ENCODE peak calls at places on chromosomes 6 and 20, in eight cellular contexts. One of them, this sample, is unnamed.

GRCh38 chr6:18242062-18242851 is 22.1 kb downstream of the DEK start:
- DNase-seq in cardiac fibroblast: peak; percentile 70
- DNase-seq in cardiac muscle cell: no peak
- DNase-seq in Panc1: no peak
- DNase-seq in AG04450: peak; percentile 56
- DNase-seq in psoas muscle: no peak
- DNase-seq in endodermal cell: no peak
- DNase-seq in heart right ventricle: no peak
- DNase-seq in this sample: peak; percentile 31

GRCh38 chr6:33410711-33411631 is at the start of gene PHF1:
- DNase-seq in cardiac fibroblast: peak; percentile 91
- DNase-seq in cardiac muscle cell: peak; percentile 67
- DNase-seq in Panc1: no peak
- DNase-seq in AG04450: peak; percentile 51
- DNase-seq in psoas muscle: peak; percentile 82
- DNase-seq in endodermal cell: no peak
- DNase-seq in heart right ventricle: peak; percentile 83
- DNase-seq in this sample: no peak

GRCh38 chr20:46566125-46566524 is 15.7 kb upstream of the OCSTAMP start:
- DNase-seq in cardiac fibroblast: no peak
- DNase-seq in cardiac muscle cell: no peak
- DNase-seq in Panc1: no peak
- DNase-seq in AG04450: no peak
- DNase-seq in psoas muscle: no peak
- DNase-seq in endodermal cell: no peak
- DNase-seq in heart right ventricle: no peak
- DNase-seq in this sample: no peak

GRCh38 chr6:131216277-131216676 is 81.0 kb downstream of the AKAP7 start:
- DNase-seq in cardiac fibroblast: peak; percentile 40
- DNase-seq in cardiac muscle cell: no peak
- DNase-seq in Panc1: no peak
- DNase-seq in AG04450: no peak
- DNase-seq in psoas muscle: no peak
- DNase-seq in endodermal cell: no peak
- DNase-seq in heart right ventricle: no peak
- DNase-seq in this sample: no peak

GRCh38 chr6:106360989-106361430 is 493 bp downstream of the CRYBG1 start:
- DNase-seq in cardiac fibroblast: no peak
- DNase-seq in cardiac muscle cell: peak; percentile 17
- DNase-seq in Panc1: no peak
- DNase-seq in AG04450: no peak
- DNase-seq in psoas muscle: peak; percentile 12
- DNase-seq in endodermal cell: peak; percentile 81
- DNase-seq in heart right ventricle: no peak
- DNase-seq in this sample: no peak

GRCh38 chr20:6919792-6920468 is 152.4 kb downstream of the BMP2 start:
- DNase-seq in cardiac fibroblast: no peak
- DNase-seq in cardiac muscle cell: no peak
- DNase-seq in Panc1: no peak
- DNase-seq in AG04450: no peak
- DNase-seq in psoas muscle: no peak
- DNase-seq in endodermal cell: no peak
- DNase-seq in heart right ventricle: no peak
- DNase-seq in this sample: no peak

GRCh38 chr6:7938562-7939185 is 28.1 kb upstream of the TXNDC5 start:
- DNase-seq in cardiac fibroblast: no peak
- DNase-seq in cardiac muscle cell: no peak
- DNase-seq in Panc1: no peak
- DNase-seq in AG04450: no peak
- DNase-seq in psoas muscle: no peak
- DNase-seq in endodermal cell: no peak
- DNase-seq in heart right ventricle: no peak
- DNase-seq in this sample: no peak

GRCh38 chr6:56529594-56530191 is 113.0 kb downstream of the DST start:
- DNase-seq in cardiac fibroblast: no peak
- DNase-seq in cardiac muscle cell: no peak
- DNase-seq in Panc1: no peak
- DNase-seq in AG04450: no peak
- DNase-seq in psoas muscle: no peak
- DNase-seq in endodermal cell: no peak
- DNase-seq in heart right ventricle: no peak
- DNase-seq in this sample: no peak

GRCh38 chr6:26234421-26235239 is 130.4 kb upstream of the BTN3A2 start:
- DNase-seq in cardiac fibroblast: peak; percentile 91
- DNase-seq in cardiac muscle cell: peak; percentile 78
- DNase-seq in Panc1: no peak
- DNase-seq in AG04450: no peak
- DNase-seq in psoas muscle: no peak
- DNase-seq in endodermal cell: peak; percentile 87
- DNase-seq in heart right ventricle: peak; percentile 54
- DNase-seq in this sample: no peak

GRCh38 chr20:18985551-18985950 is 172.0 kb downstream of the SCP2D1 start:
- DNase-seq in cardiac fibroblast: no peak
- DNase-seq in cardiac muscle cell: no peak
- DNase-seq in Panc1: no peak
- DNase-seq in AG04450: no peak
- DNase-seq in psoas muscle: no peak
- DNase-seq in endodermal cell: no peak
- DNase-seq in heart right ventricle: no peak
- DNase-seq in this sample: no peak

GRCh38 chr20:32672982-32673727 is 586 bp downstream of the C20orf203 start:
- DNase-seq in cardiac fibroblast: no peak
- DNase-seq in cardiac muscle cell: no peak
- DNase-seq in Panc1: no peak
- DNase-seq in AG04450: no peak
- DNase-seq in psoas muscle: no peak
- DNase-seq in endodermal cell: peak; percentile 73
- DNase-seq in heart right ventricle: no peak
- DNase-seq in this sample: no peak

GRCh38 chr6:20432692-20433091 is 31.0 kb downstream of the E2F3 start:
- DNase-seq in cardiac fibroblast: no peak
- DNase-seq in cardiac muscle cell: no peak
- DNase-seq in Panc1: no peak
- DNase-seq in AG04450: no peak
- DNase-seq in psoas muscle: no peak
- DNase-seq in endodermal cell: no peak
- DNase-seq in heart right ventricle: no peak
- DNase-seq in this sample: no peak

GRCh38 chr20:44733341-44734069 is 12.2 kb upstream of the KCNK15 start:
- DNase-seq in cardiac fibroblast: peak; percentile 83
- DNase-seq in cardiac muscle cell: peak; percentile 75
- DNase-seq in Panc1: peak; percentile 83
- DNase-seq in AG04450: no peak
- DNase-seq in psoas muscle: peak; percentile 66
- DNase-seq in endodermal cell: peak; percentile 92
- DNase-seq in heart right ventricle: peak; percentile 69
- DNase-seq in this sample: no peak

GRCh38 chr20:34311118-34312023 is 8.2 kb upstream of the AHCY start:
- DNase-seq in cardiac fibroblast: no peak
- DNase-seq in cardiac muscle cell: peak; percentile 16
- DNase-seq in Panc1: no peak
- DNase-seq in AG04450: no peak
- DNase-seq in psoas muscle: no peak
- DNase-seq in endodermal cell: peak; percentile 94
- DNase-seq in heart right ventricle: no peak
- DNase-seq in this sample: no peak
- H3K4me3 ChIP-seq in cardiac fibroblast: no peak overlapping the region
- H3K4me3 ChIP-seq in cardiac muscle cell: peak overlapping the region; percentile 11
- H3K4me3 ChIP-seq in Panc1: peak overlapping the region; percentile 20
- H3K4me3 ChIP-seq in AG04450: no peak overlapping the region
- H3K4me3 ChIP-seq in psoas muscle: peak overlapping the region; percentile 1
- H3K4me3 ChIP-seq in endodermal cell: peak overlapping the region; percentile 60
- H3K4me3 ChIP-seq in heart right ventricle: peak overlapping the region; percentile 18
- H3K4me3 ChIP-seq in this sample: no peak overlapping the region

GRCh38 chr20:60453847-60454246 is 495.6 kb downstream of the CDH26 start:
- DNase-seq in cardiac fibroblast: no peak
- DNase-seq in cardiac muscle cell: peak; percentile 34
- DNase-seq in Panc1: no peak
- DNase-seq in AG04450: no peak
- DNase-seq in psoas muscle: no peak
- DNase-seq in endodermal cell: peak; percentile 82
- DNase-seq in heart right ventricle: no peak
- DNase-seq in this sample: no peak
- TF ChIP-seq CTCF in cardiac fibroblast: no peak
- TF ChIP-seq CTCF in cardiac muscle cell: no peak
- TF ChIP-seq CTCF in Panc1: peak; percentile 8
- TF ChIP-seq CTCF in AG04450: peak; percentile 22
- TF ChIP-seq CTCF in psoas muscle: no peak
- TF ChIP-seq CTCF in endodermal cell: peak; percentile 74
- TF ChIP-seq CTCF in heart right ventricle: no peak
- TF ChIP-seq CTCF in this sample: peak; percentile 19

DNA sequence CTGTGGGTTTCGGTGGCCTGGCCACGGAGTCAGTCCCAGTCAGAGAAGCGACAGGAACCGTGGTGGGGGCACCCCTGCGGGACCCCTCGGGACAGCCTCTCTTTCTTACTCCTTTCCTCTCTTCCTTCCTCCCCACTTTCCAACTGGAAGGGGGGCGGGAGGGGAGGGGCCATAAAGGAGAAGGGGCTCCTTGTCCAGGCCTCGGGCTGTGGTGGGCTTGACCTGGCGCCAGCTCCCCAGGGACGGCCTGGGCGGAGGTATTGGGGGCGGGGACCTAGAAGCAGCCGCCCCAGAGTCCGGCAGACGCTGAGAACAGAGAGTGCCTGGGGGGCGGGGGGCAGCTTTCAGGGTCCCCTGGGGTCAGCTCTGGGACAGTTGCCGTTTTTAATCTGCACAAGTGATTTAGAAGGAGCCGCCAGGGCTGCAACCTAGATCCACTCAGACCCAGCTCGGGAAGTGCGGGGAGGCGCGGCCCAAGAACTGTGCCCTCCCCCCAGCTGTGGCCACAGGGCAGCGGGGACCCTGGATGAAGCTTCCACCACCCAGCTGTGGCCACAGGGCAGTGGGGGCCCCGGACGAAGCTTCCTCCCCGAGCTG is 6.4 kb upstream of the ABHD16B start:
- DNase-seq in cardiac fibroblast: no peak
- DNase-seq in cardiac muscle cell: peak; percentile 63
- DNase-seq in Panc1: no peak
- DNase-seq in AG04450: no peak
- DNase-seq in psoas muscle: no peak
- DNase-seq in endodermal cell: peak; percentile 65
- DNase-seq in heart right ventricle: peak; percentile 74
- DNase-seq in this sample: no peak
- H3K4me3 ChIP-seq in cardiac fibroblast: no peak overlapping the region
- H3K4me3 ChIP-seq in cardiac muscle cell: no peak overlapping the region
- H3K4me3 ChIP-seq in Panc1: peak overlapping the region; percentile 14
- H3K4me3 ChIP-seq in AG04450: no peak overlapping the region
- H3K4me3 ChIP-seq in psoas muscle: peak overlapping the region; percentile 16
- H3K4me3 ChIP-seq in endodermal cell: no peak overlapping the region
- H3K4me3 ChIP-seq in heart right ventricle: peak overlapping the region; percentile 37
- H3K4me3 ChIP-seq in this sample: no peak overlapping the region

DNA sequence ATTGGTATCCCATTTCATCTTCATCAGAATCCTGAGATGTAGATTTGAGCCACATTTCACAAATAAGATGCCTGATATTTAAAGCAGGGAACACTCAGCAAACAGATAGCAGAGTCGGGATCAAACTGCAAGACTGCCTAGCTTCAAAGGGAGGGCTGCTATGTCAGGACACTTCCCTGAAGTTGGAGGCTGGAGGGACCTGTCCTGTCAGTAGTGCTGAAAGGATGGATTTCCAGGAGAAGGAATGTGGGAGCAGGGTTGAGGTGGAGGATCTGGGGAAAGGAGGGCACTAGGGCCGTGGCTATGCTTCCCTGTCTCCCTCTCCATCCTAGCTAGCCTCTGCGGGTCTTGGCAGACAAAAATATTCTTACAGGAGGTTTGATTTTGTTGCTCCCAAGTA is 32.2 kb downstream of the COX4I2 start:
- DNase-seq in cardiac fibroblast: no peak
- DNase-seq in cardiac muscle cell: peak; percentile 47
- DNase-seq in Panc1: no peak
- DNase-seq in AG04450: no peak
- DNase-seq in psoas muscle: no peak
- DNase-seq in endodermal cell: no peak
- DNase-seq in heart right ventricle: no peak
- DNase-seq in this sample: no peak
- TF ChIP-seq CTCF in cardiac fibroblast: no peak
- TF ChIP-seq CTCF in cardiac muscle cell: no peak
- TF ChIP-seq CTCF in Panc1: no peak
- TF ChIP-seq CTCF in AG04450: no peak
- TF ChIP-seq CTCF in psoas muscle: no peak
- TF ChIP-seq CTCF in endodermal cell: no peak
- TF ChIP-seq CTCF in heart right ventricle: no peak
- TF ChIP-seq CTCF in this sample: no peak

DNA sequence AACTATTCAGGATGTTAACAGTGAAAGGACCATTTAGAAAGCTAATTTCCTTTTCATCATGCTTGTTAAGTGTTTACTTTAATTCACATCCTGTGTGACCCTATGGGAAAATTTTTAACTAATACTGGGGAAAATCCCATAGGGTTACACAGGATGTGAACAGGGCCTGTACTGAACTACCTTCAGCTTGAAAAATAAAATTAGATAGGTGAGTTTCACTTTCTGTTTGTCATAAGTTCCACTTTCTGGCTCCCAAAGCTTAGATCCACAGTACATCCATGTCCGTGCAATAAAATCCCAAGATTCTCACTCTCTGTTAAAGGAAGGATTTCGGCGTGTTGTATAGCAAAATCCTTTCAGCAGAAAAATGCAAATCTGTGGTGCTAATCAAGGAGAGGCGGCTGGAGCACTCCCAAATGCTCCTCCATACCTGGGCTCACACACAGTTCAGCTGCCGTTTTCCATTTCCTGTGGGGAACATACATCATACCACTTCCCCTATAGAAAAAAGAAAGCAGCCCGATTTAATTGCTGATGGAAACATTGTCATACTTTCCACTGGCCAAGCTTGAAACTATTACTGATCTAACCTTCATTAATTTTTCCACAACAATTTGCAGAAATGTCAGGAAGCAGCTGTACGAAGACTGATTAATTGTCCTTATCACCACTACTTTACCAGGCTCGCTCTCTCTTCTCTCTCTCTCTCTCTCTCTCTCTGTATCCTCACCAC is 125.2 kb downstream of the HIVEP2 start:
- DNase-seq in cardiac fibroblast: peak; percentile 42
- DNase-seq in cardiac muscle cell: no peak
- DNase-seq in Panc1: no peak
- DNase-seq in AG04450: no peak
- DNase-seq in psoas muscle: no peak
- DNase-seq in endodermal cell: no peak
- DNase-seq in heart right ventricle: no peak
- DNase-seq in this sample: no peak
- H3K4me3 ChIP-seq in cardiac fibroblast: peak overlapping the region; percentile 17
- H3K4me3 ChIP-seq in cardiac muscle cell: no peak overlapping the region
- H3K4me3 ChIP-seq in Panc1: peak overlapping the region; percentile 39
- H3K4me3 ChIP-seq in AG04450: peak overlapping the region; percentile 2
- H3K4me3 ChIP-seq in psoas muscle: peak overlapping the region; percentile 54
- H3K4me3 ChIP-seq in endodermal cell: no peak overlapping the region
- H3K4me3 ChIP-seq in heart right ventricle: peak overlapping the region; percentile 49
- H3K4me3 ChIP-seq in this sample: peak overlapping the region; percentile 24

GRCh38 chr6:53070808-53071207 is 5.6 kb downstream of the FBXO9 start:
- DNase-seq in cardiac fibroblast: peak; percentile 8
- DNase-seq in cardiac muscle cell: peak; percentile 30
- DNase-seq in Panc1: no peak
- DNase-seq in AG04450: no peak
- DNase-seq in psoas muscle: no peak
- DNase-seq in endodermal cell: no peak
- DNase-seq in heart right ventricle: no peak
- DNase-seq in this sample: no peak
- TF ChIP-seq CTCF in cardiac fibroblast: no peak
- TF ChIP-seq CTCF in cardiac muscle cell: peak; percentile 7
- TF ChIP-seq CTCF in Panc1: no peak
- TF ChIP-seq CTCF in AG04450: peak; percentile 9
- TF ChIP-seq CTCF in psoas muscle: no peak
- TF ChIP-seq CTCF in endodermal cell: no peak
- TF ChIP-seq CTCF in heart right ventricle: no peak
- TF ChIP-seq CTCF in this sample: no peak

GRCh38 chr6:25177629-25178028 is 101.5 kb upstream of the CARMIL1 start:
- DNase-seq in cardiac fibroblast: no peak
- DNase-seq in cardiac muscle cell: no peak
- DNase-seq in Panc1: no peak
- DNase-seq in AG04450: no peak
- DNase-seq in psoas muscle: no peak
- DNase-seq in endodermal cell: no peak
- DNase-seq in heart right ventricle: no peak
- DNase-seq in this sample: no peak
- H3K4me3 ChIP-seq in cardiac fibroblast: no peak overlapping the region
- H3K4me3 ChIP-seq in cardiac muscle cell: no peak overlapping the region
- H3K4me3 ChIP-seq in Panc1: no peak overlapping the region
- H3K4me3 ChIP-seq in AG04450: no peak overlapping the region
- H3K4me3 ChIP-seq in psoas muscle: no peak overlapping the region
- H3K4me3 ChIP-seq in endodermal cell: no peak overlapping the region
- H3K4me3 ChIP-seq in heart right ventricle: no peak overlapping the region
- H3K4me3 ChIP-seq in this sample: no peak overlapping the region

This sample was measured in AG04449.